ENCODE peak calls at places on chromosomes 12 and 14, in four cellular contexts. Q is KG1; H is EH; T is CD4-positive, alpha-beta T cell. S is an unnamed sample.

GRCh38 chr14:59187802-59188460 is 536 bp upstream of the DAAM1 start:
- DNase-seq in Q (peak), H (no peak), T (peak), S (peak)

GRCh38 chr12:107610030-107610859 is 75.4 kb upstream of the PWP1 start:
- DNase-seq in Q (peak), H (peak), T (no peak), S (peak)

GRCh38 chr12:69649529-69649928 is 38.8 kb upstream of the LRRC10 start:
- DNase-seq in Q (no peak), H (no peak), T (no peak), S (no peak)

GRCh38 chr12:1668833-1669543 is 21.9 kb upstream of the ADIPOR2 start:
- DNase-seq in Q (peak), H (no peak), T (no peak), S (no peak)

GRCh38 chr12:27780612-27781408 is 774 bp upstream of the MANSC4 start:
- DNase-seq in Q (no peak), H (peak), T (peak), S (peak)

GRCh38 chr12:47391566-47391965 is 311.8 kb upstream of the AMIGO2 start:
- DNase-seq in Q (no peak), H (no peak), T (peak), S (no peak)

GRCh38 chr12:2959508-2960431 is 573 bp downstream of the TEAD4 start:
- DNase-seq in Q (no peak), H (peak), T (no peak), S (peak)

GRCh38 chr12:93925585-93925984 is 222.8 kb upstream of the PLXNC1 start:
- DNase-seq in Q (no peak), H (no peak), T (no peak), S (no peak)

GRCh38 chr12:131642101-131642540 is 68.8 kb upstream of the SFSWAP start:
- DNase-seq in Q (no peak), H (no peak), T (no peak), S (no peak)

GRCh38 chr12:127373572-127373971 is 893.4 kb upstream of the TMEM132C start:
- DNase-seq in Q (no peak), H (no peak), T (no peak), S (no peak)

GRCh38 chr14:67583711-67584644 is 16.1 kb downstream of the PIGH start:
- DNase-seq in Q (no peak), H (peak), T (no peak), S (peak)

GRCh38 chr12:57240926-57241555 is 9.9 kb downstream of the STAC3 start:
- DNase-seq in Q (no peak), H (peak), T (no peak), S (peak)

GRCh38 chr12:99153283-99153682 is 494.3 kb upstream of the GARIN6 start:
- DNase-seq in Q (no peak), H (no peak), T (no peak), S (no peak)

GRCh38 chr14:86527312-86527711 is 997.4 kb downstream of the FLRT2 start:
- DNase-seq in Q (no peak), H (no peak), T (no peak), S (no peak)